ENCODE peak calls at places on chromosomes 7 and 10, in eight cellular contexts. One of them, this sample, is unnamed.

GRCh38 chr7:43303740-43304241 is 191.3 kb downstream of the HECW1 start:
- DNase-seq in foreskin fibroblast: peak; percentile 9
- DNase-seq in astrocyte of the cerebellum: no peak
- DNase-seq in stimulated activated CD8-positive, alpha-beta memory T cell treated with anti-CD3 and anti-CD28 coated beads, Interleukin-15, amount 100 ng/mL, for 48 hours: peak; percentile 46
- DNase-seq in T-helper 2 cell: no peak
- DNase-seq in stimulated activated CD4-positive, alpha-beta T cell treated with anti-CD3 and anti-CD28 coated beads, Interleukin-1b, Interleukin-23, amount 100 ng/mL, for 24 hours: peak; percentile 37
- DNase-seq in cardiac muscle cell: no peak
- DNase-seq in DMS 273 treated with DMSO at 0.1 percent for 48 hours: no peak
- DNase-seq in this sample: no peak

GRCh38 chr7:102125127-102125561 is 161.5 kb upstream of the SH2B2 start:
- DNase-seq in stimulated activated CD8-positive, alpha-beta memory T cell treated with anti-CD3 and anti-CD28 coated beads, Interleukin-15, amount 100 ng/mL, for 48 hours: no peak
- DNase-seq in foreskin fibroblast: peak; percentile 67
- DNase-seq in DMS 273 treated with DMSO at 0.1 percent for 48 hours: no peak
- DNase-seq in stimulated activated CD4-positive, alpha-beta T cell treated with anti-CD3 and anti-CD28 coated beads, Interleukin-1b, Interleukin-23, amount 100 ng/mL, for 24 hours: no peak
- DNase-seq in cardiac muscle cell: peak; percentile 49
- DNase-seq in T-helper 2 cell: no peak
- DNase-seq in astrocyte of the cerebellum: peak; percentile 34
- DNase-seq in this sample: peak; percentile 40

GRCh38 chr10:110456523-110457091 is 41.1 kb upstream of the DUSP5 start:
- DNase-seq in astrocyte of the cerebellum: no peak
- DNase-seq in stimulated activated CD8-positive, alpha-beta memory T cell treated with anti-CD3 and anti-CD28 coated beads, Interleukin-15, amount 100 ng/mL, for 48 hours: no peak
- DNase-seq in DMS 273 treated with DMSO at 0.1 percent for 48 hours: no peak
- DNase-seq in foreskin fibroblast: no peak
- DNase-seq in T-helper 2 cell: no peak
- DNase-seq in stimulated activated CD4-positive, alpha-beta T cell treated with anti-CD3 and anti-CD28 coated beads, Interleukin-1b, Interleukin-23, amount 100 ng/mL, for 24 hours: no peak
- DNase-seq in cardiac muscle cell: no peak
- DNase-seq in this sample: no peak

GRCh38 chr10:74518076-74518475 is 308.3 kb upstream of the KAT6B start:
- DNase-seq in T-helper 2 cell: no peak
- DNase-seq in foreskin fibroblast: no peak
- DNase-seq in stimulated activated CD8-positive, alpha-beta memory T cell treated with anti-CD3 and anti-CD28 coated beads, Interleukin-15, amount 100 ng/mL, for 48 hours: no peak
- DNase-seq in DMS 273 treated with DMSO at 0.1 percent for 48 hours: peak; percentile 3
- DNase-seq in cardiac muscle cell: no peak
- DNase-seq in stimulated activated CD4-positive, alpha-beta T cell treated with anti-CD3 and anti-CD28 coated beads, Interleukin-1b, Interleukin-23, amount 100 ng/mL, for 24 hours: no peak
- DNase-seq in astrocyte of the cerebellum: no peak
- DNase-seq in this sample: no peak

GRCh38 chr7:156073366-156074052 is 261.2 kb upstream of the SHH start:
- DNase-seq in stimulated activated CD4-positive, alpha-beta T cell treated with anti-CD3 and anti-CD28 coated beads, Interleukin-1b, Interleukin-23, amount 100 ng/mL, for 24 hours: no peak
- DNase-seq in astrocyte of the cerebellum: no peak
- DNase-seq in DMS 273 treated with DMSO at 0.1 percent for 48 hours: no peak
- DNase-seq in T-helper 2 cell: no peak
- DNase-seq in foreskin fibroblast: no peak
- DNase-seq in stimulated activated CD8-positive, alpha-beta memory T cell treated with anti-CD3 and anti-CD28 coated beads, Interleukin-15, amount 100 ng/mL, for 48 hours: no peak
- DNase-seq in cardiac muscle cell: no peak
- DNase-seq in this sample: no peak

GRCh38 chr10:103745264-103746247 is 109.8 kb downstream of the SH3PXD2A start:
- DNase-seq in stimulated activated CD8-positive, alpha-beta memory T cell treated with anti-CD3 and anti-CD28 coated beads, Interleukin-15, amount 100 ng/mL, for 48 hours: peak; percentile 59
- DNase-seq in foreskin fibroblast: peak; percentile 40
- DNase-seq in DMS 273 treated with DMSO at 0.1 percent for 48 hours: no peak
- DNase-seq in cardiac muscle cell: no peak
- DNase-seq in T-helper 2 cell: peak; percentile 20
- DNase-seq in astrocyte of the cerebellum: no peak
- DNase-seq in stimulated activated CD4-positive, alpha-beta T cell treated with anti-CD3 and anti-CD28 coated beads, Interleukin-1b, Interleukin-23, amount 100 ng/mL, for 24 hours: no peak
- DNase-seq in this sample: peak; percentile 81

GRCh38 chr7:22732556-22733126 is 5.6 kb downstream of the IL6 start:
- DNase-seq in astrocyte of the cerebellum: no peak
- DNase-seq in stimulated activated CD4-positive, alpha-beta T cell treated with anti-CD3 and anti-CD28 coated beads, Interleukin-1b, Interleukin-23, amount 100 ng/mL, for 24 hours: no peak
- DNase-seq in cardiac muscle cell: no peak
- DNase-seq in T-helper 2 cell: no peak
- DNase-seq in foreskin fibroblast: no peak
- DNase-seq in DMS 273 treated with DMSO at 0.1 percent for 48 hours: no peak
- DNase-seq in stimulated activated CD8-positive, alpha-beta memory T cell treated with anti-CD3 and anti-CD28 coated beads, Interleukin-15, amount 100 ng/mL, for 48 hours: no peak
- DNase-seq in this sample: no peak

GRCh38 chr10:91590904-91591791 is 41.7 kb downstream of the PPP1R3C start:
- DNase-seq in T-helper 2 cell: no peak
- DNase-seq in astrocyte of the cerebellum: no peak
- DNase-seq in stimulated activated CD8-positive, alpha-beta memory T cell treated with anti-CD3 and anti-CD28 coated beads, Interleukin-15, amount 100 ng/mL, for 48 hours: no peak
- DNase-seq in cardiac muscle cell: peak; percentile 64
- DNase-seq in stimulated activated CD4-positive, alpha-beta T cell treated with anti-CD3 and anti-CD28 coated beads, Interleukin-1b, Interleukin-23, amount 100 ng/mL, for 24 hours: no peak
- DNase-seq in DMS 273 treated with DMSO at 0.1 percent for 48 hours: peak; percentile 88
- DNase-seq in foreskin fibroblast: peak; percentile 80
- DNase-seq in this sample: peak; percentile 50

GRCh38 chr10:117165557-117166419 is 27.7 kb upstream of the VAX1 start:
- DNase-seq in foreskin fibroblast: peak; percentile 54
- DNase-seq in DMS 273 treated with DMSO at 0.1 percent for 48 hours: peak; percentile 37
- DNase-seq in stimulated activated CD8-positive, alpha-beta memory T cell treated with anti-CD3 and anti-CD28 coated beads, Interleukin-15, amount 100 ng/mL, for 48 hours: no peak
- DNase-seq in T-helper 2 cell: no peak
- DNase-seq in stimulated activated CD4-positive, alpha-beta T cell treated with anti-CD3 and anti-CD28 coated beads, Interleukin-1b, Interleukin-23, amount 100 ng/mL, for 24 hours: no peak
- DNase-seq in cardiac muscle cell: peak; percentile 76
- DNase-seq in astrocyte of the cerebellum: no peak
- DNase-seq in this sample: peak; percentile 36

GRCh38 chr10:1057106-1057657 is 997 bp downstream of the WDR37 start:
- DNase-seq in T-helper 2 cell: no peak
- DNase-seq in cardiac muscle cell: peak; percentile 21
- DNase-seq in DMS 273 treated with DMSO at 0.1 percent for 48 hours: no peak
- DNase-seq in stimulated activated CD4-positive, alpha-beta T cell treated with anti-CD3 and anti-CD28 coated beads, Interleukin-1b, Interleukin-23, amount 100 ng/mL, for 24 hours: no peak
- DNase-seq in astrocyte of the cerebellum: no peak
- DNase-seq in foreskin fibroblast: no peak
- DNase-seq in stimulated activated CD8-positive, alpha-beta memory T cell treated with anti-CD3 and anti-CD28 coated beads, Interleukin-15, amount 100 ng/mL, for 48 hours: no peak
- DNase-seq in this sample: no peak

GRCh38 chr7:51665045-51665785 is 348.6 kb upstream of the COBL start:
- DNase-seq in T-helper 2 cell: no peak
- DNase-seq in stimulated activated CD4-positive, alpha-beta T cell treated with anti-CD3 and anti-CD28 coated beads, Interleukin-1b, Interleukin-23, amount 100 ng/mL, for 24 hours: no peak
- DNase-seq in cardiac muscle cell: no peak
- DNase-seq in stimulated activated CD8-positive, alpha-beta memory T cell treated with anti-CD3 and anti-CD28 coated beads, Interleukin-15, amount 100 ng/mL, for 48 hours: no peak
- DNase-seq in DMS 273 treated with DMSO at 0.1 percent for 48 hours: no peak
- DNase-seq in astrocyte of the cerebellum: no peak
- DNase-seq in foreskin fibroblast: no peak
- DNase-seq in this sample: no peak

GRCh38 chr7:74042746-74043522 is 15.0 kb downstream of the ELN start:
- DNase-seq in stimulated activated CD8-positive, alpha-beta memory T cell treated with anti-CD3 and anti-CD28 coated beads, Interleukin-15, amount 100 ng/mL, for 48 hours: no peak
- DNase-seq in cardiac muscle cell: no peak
- DNase-seq in foreskin fibroblast: no peak
- DNase-seq in DMS 273 treated with DMSO at 0.1 percent for 48 hours: no peak
- DNase-seq in stimulated activated CD4-positive, alpha-beta T cell treated with anti-CD3 and anti-CD28 coated beads, Interleukin-1b, Interleukin-23, amount 100 ng/mL, for 24 hours: no peak
- DNase-seq in astrocyte of the cerebellum: no peak
- DNase-seq in T-helper 2 cell: no peak
- DNase-seq in this sample: no peak

GRCh38 chr10:126391162-126391880 is 3.0 kb upstream of the ADAM12 start:
- DNase-seq in foreskin fibroblast: peak; percentile 67
- DNase-seq in T-helper 2 cell: no peak
- DNase-seq in astrocyte of the cerebellum: no peak
- DNase-seq in stimulated activated CD8-positive, alpha-beta memory T cell treated with anti-CD3 and anti-CD28 coated beads, Interleukin-15, amount 100 ng/mL, for 48 hours: no peak
- DNase-seq in cardiac muscle cell: no peak
- DNase-seq in DMS 273 treated with DMSO at 0.1 percent for 48 hours: no peak
- DNase-seq in stimulated activated CD4-positive, alpha-beta T cell treated with anti-CD3 and anti-CD28 coated beads, Interleukin-1b, Interleukin-23, amount 100 ng/mL, for 24 hours: no peak
- DNase-seq in this sample: no peak

GRCh38 chr7:73742753-73743641 is 4.4 kb upstream of the ABHD11 start:
- DNase-seq in foreskin fibroblast: no peak
- DNase-seq in T-helper 2 cell: no peak
- DNase-seq in astrocyte of the cerebellum: no peak
- DNase-seq in stimulated activated CD8-positive, alpha-beta memory T cell treated with anti-CD3 and anti-CD28 coated beads, Interleukin-15, amount 100 ng/mL, for 48 hours: no peak
- DNase-seq in cardiac muscle cell: peak; percentile 38
- DNase-seq in DMS 273 treated with DMSO at 0.1 percent for 48 hours: no peak
- DNase-seq in stimulated activated CD4-positive, alpha-beta T cell treated with anti-CD3 and anti-CD28 coated beads, Interleukin-1b, Interleukin-23, amount 100 ng/mL, for 24 hours: no peak
- DNase-seq in this sample: peak; percentile 97